ENCODE peak calls at places on chromosomes 4 and X, in eight cellular contexts. H, Z, T, Y, A, F, V and W are unnamed samples.

GRCh38 chr4:83252782-83253405 is 31.7 kb downstream of the COQ2 start:
- DNase-seq in H (peak), Z (peak), T (peak), Y (peak), A (peak), F (peak), V (peak), W (no peak)

GRCh38 chr4:121096629-121097028 is 24.3 kb upstream of the NDNF start:
- DNase-seq in H (peak), Z (peak), T (no peak), Y (peak), A (no peak), F (peak), V (no peak), W (peak)

GRCh38 chr4:2587215-2587823 is 50.9 kb downstream of the FAM193A start:
- DNase-seq in H (no peak), Z (no peak), T (no peak), Y (no peak), A (no peak), F (no peak), V (no peak), W (no peak)

GRCh38 chr4:89598602-89599001 is 238.4 kb downstream of the SNCA start:
- DNase-seq in H (peak), Z (no peak), T (no peak), Y (peak), A (no peak), F (peak), V (no peak), W (no peak)

GRCh38 chr4:951594-952468 is 19.6 kb downstream of the TMEM175 start:
- DNase-seq in H (no peak), Z (no peak), T (peak), Y (no peak), A (no peak), F (no peak), V (no peak), W (no peak)

GRCh38 chr4:67702166-67702565 is 1.2 kb upstream of the UBA6 start:
- DNase-seq in H (no peak), Z (no peak), T (no peak), Y (no peak), A (no peak), F (no peak), V (no peak), W (no peak)

GRCh38 chrX:3576886-3577516 is 136.4 kb downstream of the PRKX start:
- DNase-seq in H (peak), Z (no peak), T (no peak), Y (peak), A (no peak), F (no peak), V (no peak), W (no peak)

GRCh38 chr4:87321888-87322287 is 794 bp downstream of the HSD17B13 start:
- DNase-seq in H (peak), Z (no peak), T (no peak), Y (no peak), A (no peak), F (no peak), V (no peak), W (no peak)

GRCh38 chr4:108030332-108030731 is 40.6 kb downstream of the HADH start:
- DNase-seq in H (peak), Z (peak), T (no peak), Y (peak), A (peak), F (peak), V (peak), W (peak)

GRCh38 chr4:84338367-84338766 is 160.7 kb downstream of the NKX6-1 start:
- DNase-seq in H (no peak), Z (no peak), T (no peak), Y (no peak), A (no peak), F (no peak), V (no peak), W (no peak)

GRCh38 chrX:40570346-40571093 is 10.2 kb upstream of the ATP6AP2 start:
- DNase-seq in H (no peak), Z (no peak), T (no peak), Y (no peak), A (no peak), F (no peak), V (no peak), W (no peak)

GRCh38 chrX:19811807-19812604 is 75.4 kb downstream of the SH3KBP1 start:
- DNase-seq in H (peak), Z (peak), T (no peak), Y (peak), A (peak), F (peak), V (no peak), W (peak)

GRCh38 chr4:95155759-95156451 is 392.9 kb downstream of the UNC5C start:
- DNase-seq in H (peak), Z (peak), T (no peak), Y (peak), A (peak), F (peak), V (no peak), W (peak)

GRCh38 chrX:17488036-17488435 is 113.0 kb downstream of the NHS start:
- DNase-seq in H (no peak), Z (peak), T (no peak), Y (peak), A (peak), F (no peak), V (peak), W (no peak)

GRCh38 chrX:16666541-16666940 is 16.6 kb downstream of the S100G start:
- DNase-seq in H (peak), Z (peak), T (no peak), Y (no peak), A (peak), F (peak), V (peak), W (peak)

GRCh38 chr4:96093057-96093456 is 253.2 kb downstream of the PDHA2 start:
- DNase-seq in H (no peak), Z (no peak), T (no peak), Y (no peak), A (no peak), F (no peak), V (no peak), W (no peak)

GRCh38 chrX:45851434-45851991 is 650.8 kb upstream of the DIPK2B start:
- DNase-seq in H (peak), Z (no peak), T (no peak), Y (no peak), A (no peak), F (no peak), V (no peak), W (no peak)

GRCh38 chr4:1082215-1083182 is 30.9 kb downstream of the RNF212 start:
- DNase-seq in H (peak), Z (peak), T (peak), Y (peak), A (peak), F (peak), V (peak), W (peak)

GRCh38 chr4:184444953-184445309 is 29.4 kb downstream of the IRF2 start:
- DNase-seq in H (no peak), Z (no peak), T (peak), Y (no peak), A (no peak), F (no peak), V (no peak), W (no peak)

GRCh38 chr4:10117424-10118354 is 1.1 kb upstream of the WDR1 start:
- DNase-seq in H (peak), Z (no peak), T (no peak), Y (peak), A (no peak), F (peak), V (no peak), W (no peak)

GRCh38 chr4:21947768-21948346 is 715 bp downstream of the KCNIP4 start:
- DNase-seq in H (no peak), Z (no peak), T (no peak), Y (no peak), A (no peak), F (no peak), V (no peak), W (no peak)

GRCh38 chrX:107673933-107674479 is 45.7 kb downstream of the PRPS1 start:
- DNase-seq in H (peak), Z (peak), T (peak), Y (peak), A (peak), F (peak), V (peak), W (no peak)

GRCh38 chr4:145404754-145405153 is 76.9 kb upstream of the SMAD1 start:
- DNase-seq in H (no peak), Z (no peak), T (no peak), Y (no peak), A (no peak), F (no peak), V (no peak), W (no peak)

GRCh38 chr4:173802714-173803022 is 272.6 kb upstream of the HAND2 start:
- DNase-seq in H (no peak), Z (no peak), T (no peak), Y (no peak), A (no peak), F (no peak), V (no peak), W (no peak)

GRCh38 chr4:38672247-38673071 is 8.5 kb downstream of the KLF3 start:
- DNase-seq in H (no peak), Z (no peak), T (no peak), Y (no peak), A (no peak), F (no peak), V (no peak), W (no peak)
- H3K4me3 ChIP-seq in H (no peak), Z (no peak), T (no peak), Y (no peak), A (no peak), F (no peak), V (no peak), W (no peak)

GRCh38 chrX:152600853-152601635 is 36.7 kb upstream of the GABRQ start:
- DNase-seq in H (no peak), Z (peak), T (no peak), Y (no peak), A (peak), F (no peak), V (no peak), W (no peak)

DNA sequence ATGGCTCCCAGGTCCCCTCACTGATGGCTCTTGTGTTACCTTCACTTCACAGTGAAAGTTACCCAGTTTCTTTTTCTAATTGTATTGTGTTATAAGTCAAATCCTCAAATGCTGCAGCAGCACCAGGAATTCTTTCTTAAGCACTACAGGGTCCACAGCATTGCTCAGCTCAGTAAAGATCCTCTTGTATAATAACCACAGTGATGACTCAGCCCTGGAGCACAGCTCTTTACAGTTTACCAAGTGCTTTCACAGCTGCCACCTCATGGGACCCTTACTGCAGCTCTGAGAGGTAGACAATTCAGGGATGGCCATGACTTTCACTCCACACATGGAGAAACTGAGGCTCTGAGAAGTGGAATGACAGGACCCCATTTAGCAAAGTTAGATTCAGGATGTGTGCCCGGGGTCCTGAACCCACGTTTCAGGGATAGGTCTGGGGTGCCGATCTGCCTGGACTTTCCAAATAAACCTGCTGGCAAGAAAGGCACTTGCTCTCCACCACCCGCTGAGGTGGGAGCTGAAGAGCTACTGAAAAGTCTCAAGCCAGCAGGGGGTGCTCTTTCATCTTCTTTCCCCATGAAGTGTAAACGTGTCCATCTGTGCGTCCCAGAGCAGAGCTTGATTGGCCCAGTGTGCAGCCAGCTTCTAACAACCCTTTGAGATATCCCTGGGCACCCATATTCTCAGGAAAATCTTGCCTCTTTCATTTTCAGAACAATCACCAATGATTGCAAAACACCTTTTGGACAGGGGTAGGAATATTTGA is 35.7 kb upstream of the GABRQ start:
- DNase-seq in H (no peak), Z (peak), T (no peak), Y (no peak), A (peak), F (peak), V (peak), W (no peak)
- TF ChIP-seq CTCF in H (no peak), Z (no peak), T (no peak), Y (no peak), A (no peak), F (no peak), V (no peak), W (no peak)

DNA sequence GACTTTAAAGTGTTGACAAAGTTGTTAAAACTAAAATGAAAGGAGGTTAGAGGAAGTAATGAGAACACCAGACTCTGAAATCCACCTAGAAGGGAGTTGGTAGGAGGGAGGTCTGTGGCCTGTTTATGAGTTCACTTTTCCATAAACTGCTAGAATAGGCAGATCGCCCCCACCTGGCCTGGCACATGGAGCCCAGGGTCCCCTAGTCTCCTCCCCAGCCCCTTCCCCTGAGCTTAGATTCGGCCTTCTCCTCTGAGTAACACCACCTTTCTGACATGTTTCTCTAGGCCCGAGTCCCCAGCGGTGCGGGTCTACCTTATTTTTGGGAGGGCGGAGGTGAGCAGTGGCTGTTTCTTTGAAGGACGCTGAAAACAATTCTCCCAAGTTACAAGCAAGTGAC is 54.5 kb upstream of the FAT1 start:
- DNase-seq in H (no peak), Z (no peak), T (no peak), Y (no peak), A (no peak), F (no peak), V (no peak), W (no peak)
- H3K4me3 ChIP-seq in H (no peak), Z (no peak), T (no peak), Y (no peak), A (no peak), F (no peak), V (no peak), W (no peak)

DNA sequence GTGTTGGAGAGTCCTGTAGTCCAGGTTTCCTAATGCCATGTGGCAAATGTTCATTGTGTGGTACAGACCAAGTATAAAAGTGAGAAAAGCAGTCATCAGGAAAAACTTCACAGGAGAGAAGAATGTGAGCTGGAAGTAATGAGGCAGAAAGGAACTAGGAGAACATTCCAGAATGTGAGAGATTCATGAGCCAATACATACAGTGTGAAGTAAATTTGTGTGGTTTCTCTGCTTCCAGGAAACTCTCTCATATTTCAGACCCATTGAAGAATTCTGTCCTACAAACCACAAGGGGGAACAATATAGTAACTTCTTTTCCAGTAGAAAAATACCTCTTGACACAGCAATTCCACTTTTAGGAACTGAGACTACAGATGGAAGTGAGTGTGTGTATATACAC is 136.5 kb downstream of the RNF150 start:
- DNase-seq in H (peak), Z (peak), T (no peak), Y (peak), A (peak), F (peak), V (no peak), W (peak)
- TF ChIP-seq CTCF in H (no peak), Z (no peak), T (no peak), Y (no peak), A (no peak), F (peak), V (no peak), W (peak)

GRCh38 chrX:133985164-133986007 is at the start of gene GPC3:
- DNase-seq in H (peak), Z (no peak), T (no peak), Y (peak), A (no peak), F (peak), V (peak), W (no peak)
- H3K4me3 ChIP-seq in H (peak), Z (no peak), T (peak), Y (peak), A (peak), F (no peak), V (peak), W (peak)

GRCh38 chr4:37891221-37892159 is 606 bp downstream of the TBC1D1 start:
- DNase-seq in H (no peak), Z (no peak), T (peak), Y (no peak), A (no peak), F (no peak), V (peak), W (no peak)
- TF ChIP-seq CTCF in H (no peak), Z (no peak), T (no peak), Y (no peak), A (no peak), F (no peak), V (no peak), W (no peak)

DNA sequence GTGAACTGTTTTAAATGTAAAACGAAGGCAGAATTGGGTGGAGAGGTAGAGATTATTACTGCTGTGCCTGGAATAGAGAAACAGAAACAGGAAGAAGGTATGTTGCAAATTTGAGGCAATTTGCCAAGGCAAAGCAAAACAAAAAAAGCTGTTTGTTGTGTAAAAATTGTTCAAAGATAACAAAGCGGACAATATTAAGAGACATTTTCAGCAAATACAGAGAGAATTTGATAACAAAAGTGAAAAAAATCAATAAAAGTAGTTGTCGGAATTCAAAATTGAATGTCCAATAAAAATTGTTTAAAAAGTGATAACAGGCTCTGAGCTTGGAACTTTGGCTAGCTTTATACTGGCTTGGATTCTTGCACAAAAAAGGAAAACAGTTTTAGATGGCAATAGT is 14.4 kb upstream of the SMS start:
- DNase-seq in H (peak), Z (no peak), T (no peak), Y (peak), A (no peak), F (no peak), V (no peak), W (no peak)
- H3K4me3 ChIP-seq in H (peak), Z (no peak), T (peak), Y (peak), A (no peak), F (no peak), V (peak), W (no peak)

GRCh38 chr4:119521306-119521705 is 107.3 kb downstream of the PDE5A start:
- DNase-seq in H (no peak), Z (no peak), T (no peak), Y (no peak), A (no peak), F (no peak), V (no peak), W (no peak)
- TF ChIP-seq CTCF in H (no peak), Z (no peak), T (no peak), Y (no peak), A (no peak), F (no peak), V (no peak), W (no peak)